ENCODE peak calls at places on chromosome 2, in five cellular contexts. X, Q, D, F and H are unnamed samples.

GRCh38 chr2:202112041-202112440 is 39.0 kb downstream of the KIAA2012 start:
- DNase-seq in X (no peak), Q (no peak), D (no peak), F (no peak), H (no peak)

GRCh38 chr2:15893689-15894325 is 46.5 kb upstream of the MYCN start:
- DNase-seq in X (no peak), Q (no peak), D (no peak), F (no peak), H (no peak)

GRCh38 chr2:96819876-96820511 is 3.9 kb downstream of the CNNM3 start:
- DNase-seq in X (no peak), Q (no peak), D (no peak), F (no peak), H (no peak)

GRCh38 chr2:159138642-159139182 is 147.8 kb downstream of the WDSUB1 start:
- DNase-seq in X (peak), Q (no peak), D (no peak), F (no peak), H (no peak)

GRCh38 chr2:236745420-236746210 is 176.0 kb downstream of the ACKR3 start:
- DNase-seq in X (peak), Q (peak), D (peak), F (no peak), H (peak)

GRCh38 chr2:46120792-46121565 is 176.2 kb upstream of the EPAS1 start:
- DNase-seq in X (no peak), Q (no peak), D (no peak), F (no peak), H (no peak)

GRCh38 chr2:9745153-9745899 is 97.9 kb upstream of the TAF1B start:
- DNase-seq in X (no peak), Q (peak), D (no peak), F (no peak), H (peak)

GRCh38 chr2:36277146-36277808 is 78.3 kb upstream of the CRIM1 start:
- DNase-seq in X (peak), Q (peak), D (peak), F (peak), H (peak)

GRCh38 chr2:61707984-61708852 is 145.6 kb downstream of the FAM161A start:
- DNase-seq in X (peak), Q (peak), D (peak), F (no peak), H (peak)

GRCh38 chr2:39620067-39620466 is 45.6 kb upstream of the TMEM178A start:
- DNase-seq in X (peak), Q (peak), D (peak), F (no peak), H (peak)

GRCh38 chr2:75200140-75200985 is 1.0 kb upstream of the TACR1 start:
- DNase-seq in X (peak), Q (peak), D (peak), F (no peak), H (peak)

GRCh38 chr2:54673501-54673998 is 49.9 kb upstream of the EML6 start:
- DNase-seq in X (no peak), Q (peak), D (no peak), F (no peak), H (peak)
- H3K4me3 ChIP-seq in X (no peak), Q (peak), D (no peak), F (no peak), H (no peak)

GRCh38 chr2:127063701-127064590 is 43.0 kb downstream of the BIN1 start:
- DNase-seq in X (no peak), Q (no peak), D (no peak), F (no peak), H (no peak)
- H3K4me3 ChIP-seq in X (no peak), Q (no peak), D (no peak), F (peak), H (no peak)

DNA sequence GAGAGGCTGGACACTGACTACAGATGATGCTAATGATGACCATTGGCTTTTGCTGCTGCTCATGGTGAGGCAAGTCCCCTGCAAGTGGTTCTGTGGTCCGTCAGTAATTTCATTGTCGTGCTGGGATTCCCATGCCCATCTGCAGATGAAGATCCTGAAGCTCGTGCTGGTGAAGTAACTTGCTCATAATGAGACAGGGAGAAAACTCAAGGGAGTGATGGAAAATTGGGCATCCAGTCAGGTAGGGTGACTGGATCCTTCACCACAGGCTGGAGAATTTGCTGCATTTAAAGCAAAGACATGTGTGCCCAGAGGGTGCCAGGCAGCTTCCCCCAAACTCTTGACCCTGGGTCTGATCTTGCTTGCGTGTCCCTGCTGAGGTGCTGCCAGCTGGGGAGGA is 125.6 kb downstream of the TSN start:
- DNase-seq in X (no peak), Q (no peak), D (no peak), F (no peak), H (no peak)
- H3K4me3 ChIP-seq in X (no peak), Q (no peak), D (no peak), F (no peak), H (no peak)

GRCh38 chr2:106542730-106543359 is 55.7 kb downstream of the CD8B2 start:
- DNase-seq in X (peak), Q (peak), D (peak), F (peak), H (peak)
- H3K4me3 ChIP-seq in X (no peak), Q (peak), D (peak), F (peak), H (peak)

GRCh38 chr2:106070181-106070580 is 123.9 kb downstream of the UXS1 start:
- DNase-seq in X (no peak), Q (no peak), D (no peak), F (no peak), H (no peak)

GRCh38 chr2:106068415-106068814 is 125.7 kb downstream of the UXS1 start:
- DNase-seq in X (no peak), Q (no peak), D (no peak), F (no peak), H (no peak)

GRCh38 chr2:106065268-106065982 is 128.7 kb downstream of the UXS1 start:
- DNase-seq in X (no peak), Q (no peak), D (no peak), F (no peak), H (no peak)

GRCh38 chr2:106062627-106063026 is 131.5 kb downstream of the UXS1 start:
- DNase-seq in X (no peak), Q (peak), D (no peak), F (no peak), H (no peak)

DNA sequence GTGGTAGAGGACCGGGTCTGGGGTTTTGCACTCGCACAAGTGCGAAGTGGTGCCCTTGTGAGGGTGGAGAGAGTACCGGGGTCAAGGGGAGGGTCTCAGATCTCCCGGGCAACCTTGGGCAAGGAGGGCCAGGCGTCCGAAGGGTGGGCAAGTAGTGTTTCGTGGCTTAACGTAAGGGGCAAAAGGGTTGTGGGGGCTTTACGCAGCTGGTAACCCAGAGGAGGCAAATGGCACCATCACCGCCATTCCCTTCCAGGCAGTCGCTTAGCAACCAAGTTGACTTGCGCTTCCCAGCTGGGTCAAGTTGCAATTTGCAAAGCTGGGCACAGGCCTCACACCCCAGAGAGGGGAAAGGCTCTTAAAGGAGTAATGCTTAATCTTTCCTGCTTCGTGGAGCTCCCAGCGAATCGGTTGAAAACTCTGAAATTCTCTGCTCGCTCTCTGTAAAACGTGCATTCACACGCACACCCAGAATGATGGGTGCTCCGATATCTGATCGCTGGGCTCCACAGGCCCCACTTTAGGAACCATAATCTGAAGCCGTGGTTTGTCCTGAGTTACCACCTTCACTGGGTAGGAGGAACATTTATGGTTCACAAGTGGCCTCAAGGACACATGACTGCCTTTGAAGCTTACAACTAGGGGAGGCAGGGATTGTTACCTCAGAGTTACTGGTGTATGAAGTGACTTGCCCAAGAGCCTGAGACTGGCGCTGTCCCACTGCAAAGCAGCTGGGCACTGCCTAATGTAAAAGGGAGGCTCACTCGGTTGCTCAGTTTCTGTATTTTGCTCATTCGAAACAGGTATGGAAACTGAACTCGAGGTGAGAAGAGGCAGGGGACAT is 127.9 kb downstream of the UXS1 start:
- DNase-seq in X (no peak), Q (no peak), D (no peak), F (no peak), H (no peak)
- H3K4me3 ChIP-seq in X (no peak), Q (no peak), D (no peak), F (no peak), H (no peak)

GRCh38 chr2:207144191-207144795 is 21.5 kb downstream of the KLF7 start:
- DNase-seq in X (no peak), Q (no peak), D (no peak), F (no peak), H (no peak)
- H3K4me3 ChIP-seq in X (no peak), Q (no peak), D (no peak), F (no peak), H (no peak)